ENCODE peak calls at places on chromosomes 1 and 21, in six cellular contexts. Y is WTC11, J is thoracic aorta, T is foreskin fibroblast, N is testis, H is A549. Z is an unnamed sample.

GRCh38 chr1:2210786-2211185 is 16.2 kb upstream of the FAAP20 start:
- DNase-seq in N (no peak), J (no peak), H (no peak), T (no peak), Y (no peak), Z (no peak)

GRCh38 chr1:172600615-172601014 is 58.3 kb upstream of the FASLG start:
- DNase-seq in N (no peak), H (no peak), T (no peak), J (no peak), Y (no peak), Z (no peak)

GRCh38 chr1:48036693-48037386 is 39.7 kb upstream of the TRABD2B start:
- DNase-seq in J (no peak), Y (no peak), N (no peak), H (no peak), T (peak), Z (no peak)

GRCh38 chr1:170670751-170671628 is 7.1 kb downstream of the PRRX1 start:
- DNase-seq in N (peak), J (no peak), T (peak), Y (peak), H (no peak), Z (peak)

GRCh38 chr21:33042812-33043211 is 17.1 kb downstream of the OLIG2 start:
- DNase-seq in Y (no peak), H (peak), N (no peak), J (no peak), T (peak), Z (no peak)

GRCh38 chr1:48808496-48808895 is 31.8 kb upstream of the BEND5 start:
- DNase-seq in T (no peak), N (peak), Y (no peak), H (no peak), J (no peak), Z (no peak)

GRCh38 chr1:85569122-85569521 is 11.4 kb upstream of the CCN1 start:
- DNase-seq in Y (no peak), T (peak), J (no peak), H (no peak), N (no peak), Z (no peak)

GRCh38 chr21:45768011-45768740 is 124.7 kb downstream of the PCBP3 start:
- DNase-seq in H (no peak), N (no peak), J (no peak), Y (no peak), T (peak), Z (no peak)

GRCh38 chr1:109917429-109918076 is 6.9 kb downstream of the CSF1 start:
- DNase-seq in N (no peak), Y (no peak), T (no peak), J (no peak), H (no peak), Z (no peak)

GRCh38 chr21:27813750-27814149 is 846.9 kb upstream of the ADAMTS5 start:
- DNase-seq in J (no peak), H (no peak), Y (no peak), N (no peak), T (peak), Z (no peak)

GRCh38 chr1:173481195-173481772 is 4.1 kb downstream of the PRDX6 start:
- DNase-seq in T (no peak), H (no peak), Y (no peak), N (no peak), J (no peak), Z (no peak)

GRCh38 chr1:30376054-30376453 is 347.3 kb downstream of the MATN1 start:
- DNase-seq in N (no peak), Y (no peak), H (no peak), T (no peak), J (no peak), Z (no peak)

GRCh38 chr1:17274186-17275170 is 25.6 kb downstream of the PADI3 start:
- DNase-seq in T (peak), H (peak), N (peak), Y (peak), J (no peak), Z (peak)

GRCh38 chr1:19179597-19180271 is 30.3 kb downstream of the UBR4 start:
- DNase-seq in J (no peak), N (peak), H (peak), Y (no peak), T (peak), Z (peak)

GRCh38 chr1:114715952-114716303 is 643 bp downstream of the NRAS start:
- DNase-seq in Y (no peak), H (no peak), N (no peak), T (peak), J (no peak), Z (no peak)

GRCh38 chr1:220151454-220151853 is 57.5 kb downstream of the IARS2 start:
- DNase-seq in J (no peak), N (peak), T (peak), Y (no peak), H (no peak), Z (no peak)

GRCh38 chr1:178102218-178102617 is 8.3 kb downstream of the RASAL2 start:
- DNase-seq in J (no peak), T (no peak), N (no peak), H (no peak), Y (no peak), Z (no peak)

GRCh38 chr21:29376556-29376955 is 77.8 kb downstream of the BACH1 start:
- DNase-seq in J (no peak), T (peak), Y (peak), H (peak), N (peak), Z (peak)

GRCh38 chr21:34642211-34643075 is 26.4 kb upstream of the CLIC6 start:
- DNase-seq in Y (no peak), N (no peak), T (no peak), J (no peak), H (no peak), Z (no peak)

GRCh38 chr1:175520186-175520585 is 223.2 kb downstream of the TNR start:
- DNase-seq in Y (no peak), N (no peak), J (no peak), T (no peak), H (no peak), Z (no peak)

GRCh38 chr1:230744382-230744781 is 2.8 kb upstream of the CAPN9 start:
- DNase-seq in J (no peak), Y (no peak), T (peak), H (no peak), N (no peak), Z (no peak)

GRCh38 chr21:15057290-15057689 is 7.5 kb downstream of the NRIP1 start:
- DNase-seq in J (no peak), N (peak), Y (peak), T (no peak), H (no peak), Z (no peak)

GRCh38 chr1:172969611-172970010 is 81.1 kb downstream of the TNFSF18 start:
- DNase-seq in H (peak), Y (no peak), T (peak), N (no peak), J (no peak), Z (no peak)

GRCh38 chr21:45521241-45521640 is 21.0 kb downstream of the SLC19A1 start:
- DNase-seq in J (no peak), T (no peak), N (no peak), H (no peak), Y (no peak), Z (no peak)

GRCh38 chr1:181324797-181325616 is 158.3 kb upstream of the CACNA1E start:
- DNase-seq in Y (no peak), J (no peak), H (peak), T (no peak), N (no peak), Z (no peak)

GRCh38 chr1:226424228-226425003 is 16.5 kb upstream of the PARP1 start:
- DNase-seq in J (no peak), N (no peak), T (peak), Y (no peak), H (peak), Z (no peak)

GRCh38 chr1:150151291-150152181 is 1.8 kb downstream of the PLEKHO1 start:
- DNase-seq in J (no peak), H (no peak), T (peak), N (no peak), Y (no peak), Z (no peak)

DNA sequence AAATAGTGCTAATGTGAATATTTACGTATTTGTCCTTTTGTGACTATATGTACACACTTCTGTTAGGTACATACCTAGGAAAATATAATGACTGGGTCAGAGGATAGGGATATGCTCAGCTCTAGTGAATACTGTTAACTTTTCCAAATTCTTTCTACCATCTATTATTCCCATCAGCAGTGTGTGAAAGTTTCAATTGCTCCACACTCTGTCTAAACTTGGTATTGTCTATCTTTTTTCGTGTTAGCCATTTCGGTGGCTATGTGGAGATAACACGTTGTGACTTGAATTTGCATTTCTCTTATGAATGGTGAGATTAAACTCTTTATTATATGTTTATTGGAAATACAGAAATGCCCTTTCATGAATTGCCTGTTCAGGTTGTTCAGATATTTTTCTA is 22.7 kb upstream of the LELP1 start:
- DNase-seq in J (no peak), Y (no peak), N (no peak), H (no peak), T (no peak), Z (no peak)
- TF ChIP-seq CTCF in J (no peak), Y (no peak), N (no peak), H (no peak), T (no peak), Z (no peak)

GRCh38 chr1:202599669-202600431 is 110.4 kb downstream of the SYT2 start:
- DNase-seq in T (peak), J (no peak), Y (peak), H (peak), N (peak), Z (peak)

GRCh38 chr1:202596638-202597037 is 113.6 kb downstream of the SYT2 start:
- DNase-seq in H (no peak), N (no peak), Y (no peak), T (no peak), J (no peak), Z (no peak)

GRCh38 chr1:202597090-202597761 is 113.0 kb downstream of the SYT2 start:
- DNase-seq in T (no peak), H (no peak), J (no peak), N (no peak), Y (no peak), Z (no peak)

GRCh38 chr1:202605515-202605914 is 104.7 kb downstream of the SYT2 start:
- DNase-seq in Y (no peak), J (no peak), H (no peak), T (no peak), N (no peak), Z (no peak)

GRCh38 chr1:202600432-202601041 is 109.7 kb downstream of the SYT2 start:
- DNase-seq in J (no peak), T (no peak), H (no peak), N (no peak), Y (no peak), Z (no peak)
- TF ChIP-seq CTCF in J (no peak), T (no peak), H (no peak), N (no peak), Y (peak), Z (no peak)

DNA sequence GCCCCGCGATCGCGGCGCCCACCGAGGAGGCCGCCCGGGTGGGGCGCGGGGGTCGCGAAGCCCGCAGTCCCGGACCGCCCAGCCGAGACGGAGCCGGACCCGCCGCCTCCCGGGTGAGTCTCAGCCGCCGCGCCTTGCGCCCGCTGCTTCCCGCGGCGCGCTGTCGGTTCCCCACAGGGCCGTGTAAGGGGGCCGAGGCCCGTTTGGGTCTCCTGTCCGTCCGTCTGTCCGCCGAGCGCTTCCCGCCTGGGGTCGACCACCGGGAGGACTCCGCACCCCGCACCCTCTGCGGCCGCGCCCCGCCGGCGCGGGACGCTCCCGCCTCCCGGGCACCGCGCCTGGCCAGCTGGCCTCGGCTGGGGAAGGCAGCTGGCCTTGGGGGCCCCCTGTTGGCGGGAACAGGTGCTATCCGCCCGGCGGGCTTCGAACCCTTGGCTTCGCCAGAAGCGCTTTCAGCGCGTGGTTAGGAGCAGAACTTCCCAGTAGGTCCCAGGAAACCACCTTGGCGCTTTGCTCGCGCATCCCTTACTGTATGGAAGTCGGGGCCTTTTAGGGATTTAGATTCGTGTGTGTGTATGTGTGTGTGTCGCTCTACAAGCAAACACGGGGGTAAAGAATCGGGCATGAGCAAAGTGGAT is 414 bp downstream of the TMEM51 start:
- DNase-seq in N (peak), H (peak), T (peak), Y (peak), J (no peak), Z (peak)
- TF ChIP-seq CTCF in N (peak), H (peak), T (peak), Y (peak), J (peak), Z (peak)

GRCh38 chr1:91592716-91593477 is 92.2 kb downstream of the CDC7 start:
- DNase-seq in J (no peak), H (no peak), Y (no peak), T (no peak), N (no peak), Z (no peak)
- TF ChIP-seq CTCF in J (no peak), H (no peak), Y (no peak), T (no peak), N (no peak), Z (no peak)

Z was measured in endothelial cell.